ENCODE peak calls at places on chromosome 22, in four cellular contexts. B is lower leg skin, I is psoas muscle, D is bronchial epithelial cell. F is an unnamed sample.
A peak's percentile ranks its signal among the peaks of the same experiment; 100 is the strongest.

GRCh38 chr22:39808087-39808486 is 85.5 kb downstream of the ENTHD1 start:
- DNase-seq in B (no peak), I (no peak), D (peak; percentile 11), F (peak; percentile 61)

GRCh38 chr22:48651036-48651890 is 1176.4 kb downstream of the BRD1 start:
- DNase-seq in B (no peak), I (no peak), D (no peak), F (no peak)

GRCh38 chr22:21968452-21969129 is 14.0 kb downstream of the TOP3B start:
- DNase-seq in B (no peak), I (no peak), D (no peak), F (no peak)

GRCh38 chr22:40332319-40332781 is 13.9 kb upstream of the ADSL start:
- DNase-seq in B (no peak), I (no peak), D (peak; percentile 22), F (no peak)

GRCh38 chr22:49024775-49025440 is 802.8 kb downstream of the BRD1 start:
- DNase-seq in B (no peak), I (peak; percentile 46), D (no peak), F (no peak)

GRCh38 chr22:22855085-22855484 is 32.5 kb upstream of the IGLL5 start:
- DNase-seq in B (no peak), I (no peak), D (no peak), F (no peak)

GRCh38 chr22:36359172-36359973 is 28.4 kb downstream of the MYH9 start:
- DNase-seq in B (no peak), I (no peak), D (no peak), F (no peak)

GRCh38 chr22:35140879-35141745 is 75.2 kb downstream of the ISX start:
- DNase-seq in B (no peak), I (no peak), D (no peak), F (peak; percentile 17)

GRCh38 chr22:26852176-26852575 is 194.8 kb downstream of the MIAT start:
- DNase-seq in B (peak; percentile 4), I (no peak), D (no peak), F (peak; percentile 14)

GRCh38 chr22:19848298-19849224 is 6.1 kb downstream of the GNB1L start:
- DNase-seq in B (peak; percentile 16), I (peak; percentile 82), D (peak; percentile 70), F (peak; percentile 83)

DNA sequence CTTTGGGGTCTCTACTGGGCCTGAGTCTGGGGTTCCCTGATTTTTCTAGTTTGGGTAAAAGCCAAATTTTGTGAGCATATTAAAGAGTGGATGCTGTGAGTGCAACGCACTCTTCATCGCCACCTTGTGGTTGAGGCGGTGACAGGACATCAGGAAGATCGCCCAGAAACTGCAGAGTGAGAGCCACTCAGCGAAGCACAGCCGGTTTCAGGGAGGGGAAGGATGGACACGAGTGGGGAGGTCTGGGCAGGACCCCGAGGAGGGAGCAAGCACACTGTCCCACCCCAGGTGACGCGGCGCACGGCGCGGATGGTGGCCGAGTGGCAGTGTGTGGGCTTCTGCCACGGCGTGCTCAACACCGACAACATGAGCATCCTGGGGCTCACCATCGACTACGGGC is 9.1 kb downstream of the SELENOO start:
- DNase-seq in B (no peak), I (peak; percentile 84), D (peak; percentile 47), F (peak; percentile 74)
- TF ChIP-seq CTCF in B (no peak), I (peak; percentile 78), D (peak; percentile 88), F (peak; percentile 77)

GRCh38 chr22:24953294-24954113 is 988 bp downstream of the KIAA1671 start:
- DNase-seq in B (no peak), I (no peak), D (no peak), F (no peak)

GRCh38 chr22:24952837-24953293 is 349 bp downstream of the KIAA1671 start:
- DNase-seq in B (peak; percentile 38), I (peak; percentile 67), D (peak; percentile 54), F (peak; percentile 80)

GRCh38 chr22:24954114-24954463 is 1.6 kb downstream of the KIAA1671 start:
- DNase-seq in B (no peak), I (no peak), D (no peak), F (no peak)

GRCh38 chr22:24950272-24950902 is 2.1 kb upstream of the KIAA1671 start:
- DNase-seq in B (no peak), I (no peak), D (peak; percentile 70), F (peak; percentile 74)

DNA sequence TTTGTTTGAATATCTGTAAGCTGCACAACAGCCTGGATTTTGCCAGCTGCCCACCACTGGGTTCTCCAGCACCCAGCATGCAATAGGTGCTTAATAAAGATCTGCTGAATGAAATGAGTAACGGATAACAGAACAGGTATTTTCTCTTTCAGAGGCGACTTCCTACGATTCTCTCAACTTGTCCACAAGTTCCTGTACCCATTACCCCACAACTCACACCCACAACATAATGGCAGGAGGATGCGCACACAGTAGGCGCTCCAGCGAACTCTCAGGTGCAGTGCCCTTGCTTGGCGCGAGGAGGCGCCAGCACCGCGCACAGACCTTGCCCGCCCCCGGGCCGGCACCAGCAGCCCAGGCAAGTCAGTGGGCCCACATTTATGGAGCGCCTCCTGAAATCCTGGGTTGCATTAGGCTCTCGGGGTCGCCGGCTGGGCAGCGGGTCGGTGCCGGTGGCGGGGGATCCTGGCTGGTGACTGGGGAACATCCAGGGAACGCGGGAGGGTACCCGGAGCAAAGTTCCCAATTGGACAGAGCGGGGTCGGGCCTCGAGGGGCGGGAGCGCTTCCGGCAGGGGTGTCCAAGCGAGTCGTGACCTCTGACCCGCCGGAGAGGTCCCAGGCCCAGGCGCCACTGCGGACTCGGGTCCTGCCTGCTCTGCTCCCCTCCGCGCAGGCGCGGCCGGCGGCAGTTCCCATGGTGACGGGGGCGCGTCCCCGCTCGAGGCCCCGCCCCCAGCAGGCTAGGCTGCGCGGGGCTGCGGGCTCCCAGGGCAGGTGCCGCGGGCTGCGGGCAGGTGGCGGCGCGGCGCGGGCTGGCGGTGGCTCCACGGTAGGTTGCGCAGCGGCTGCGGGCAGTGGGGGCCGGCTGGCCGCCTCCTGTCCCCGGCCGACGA is at the start of gene KIAA1671:
- DNase-seq in B (peak; percentile 64), I (peak; percentile 89), D (peak; percentile 50), F (peak; percentile 84)
- TF ChIP-seq CTCF in B (no peak), I (peak; percentile 96), D (peak; percentile 99), F (peak; percentile 99)

DNA sequence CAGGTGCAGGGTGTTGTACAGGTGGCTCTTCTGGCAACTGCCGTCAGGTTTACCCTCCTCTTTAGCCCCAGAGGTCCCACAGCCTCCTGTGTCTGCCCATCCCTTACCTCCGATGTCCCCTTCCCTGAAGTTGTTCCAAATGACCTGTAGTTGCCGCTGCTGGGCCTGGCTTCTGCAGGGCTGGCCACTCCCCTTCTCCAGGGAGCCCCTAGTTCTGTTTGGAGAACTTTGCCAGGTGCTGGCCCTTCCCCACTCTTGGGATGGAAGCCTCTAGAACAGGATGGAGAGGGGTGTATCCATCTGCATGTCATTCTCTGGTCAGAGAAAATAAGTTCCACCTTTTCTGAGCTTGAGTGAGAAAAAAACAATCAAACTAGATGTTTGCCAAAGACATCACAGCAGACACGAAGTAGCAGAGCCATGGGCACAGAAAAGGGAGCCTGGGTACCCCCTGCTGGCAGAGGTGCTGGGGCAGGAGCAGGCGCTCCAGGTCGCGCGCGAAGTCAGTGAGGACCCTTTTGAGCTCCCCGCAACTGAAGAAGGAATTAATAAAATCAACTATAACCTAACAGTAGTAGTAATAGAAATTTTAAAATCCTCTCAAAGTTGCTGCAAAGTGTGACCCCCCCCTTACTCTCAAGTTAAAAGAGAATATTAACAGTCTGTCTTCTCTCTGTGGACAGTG is 20.2 kb upstream of the PARVB start:
- DNase-seq in B (no peak), I (no peak), D (no peak), F (no peak)
- TF ChIP-seq CTCF in B (no peak), I (no peak), D (peak; percentile 3), F (no peak)

GRCh38 chr22:46392137-46392844 is 56.8 kb downstream of the TRMU start:
- DNase-seq in B (no peak), I (peak; percentile 33), D (peak; percentile 28), F (no peak)

GRCh38 chr22:46391486-46392136 is 56.1 kb downstream of the TRMU start:
- DNase-seq in B (no peak), I (peak; percentile 48), D (peak; percentile 54), F (no peak)

GRCh38 chr22:46389081-46389480 is 53.6 kb downstream of the TRMU start:
- DNase-seq in B (no peak), I (no peak), D (no peak), F (no peak)

GRCh38 chr22:46390105-46390651 is 54.7 kb downstream of the TRMU start:
- DNase-seq in B (no peak), I (no peak), D (no peak), F (no peak)

DNA sequence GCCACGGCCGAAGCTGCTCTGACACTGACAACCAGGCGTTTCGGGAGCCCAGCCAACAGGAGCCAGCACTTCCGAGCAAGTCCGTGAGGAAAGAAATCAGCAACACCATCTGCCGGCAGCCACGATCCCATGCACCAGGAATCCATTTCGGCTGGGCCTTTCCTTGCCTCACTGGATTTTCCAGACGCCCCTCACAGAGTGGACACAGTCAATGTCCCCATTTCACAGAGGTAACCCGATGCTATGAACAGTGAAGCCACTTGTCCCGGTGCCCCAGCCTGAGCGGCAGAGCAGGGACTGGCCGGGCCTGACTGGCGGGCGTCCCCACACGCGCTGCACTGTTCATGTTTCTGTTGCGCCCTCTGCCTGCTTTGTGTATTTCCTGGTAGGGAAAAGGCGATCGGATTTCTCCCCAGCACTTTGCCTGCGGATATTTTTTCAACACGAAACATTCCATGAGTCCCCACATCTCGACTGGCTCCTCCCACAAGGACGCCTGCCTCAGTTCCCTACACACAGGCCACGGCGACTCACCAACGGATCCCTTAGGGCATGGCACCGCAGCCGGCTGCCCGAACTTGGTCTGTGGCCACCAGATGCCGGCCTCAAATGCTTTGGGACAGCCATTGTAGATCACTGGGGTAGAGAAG is 55.3 kb downstream of the TRMU start:
- DNase-seq in B (no peak), I (peak; percentile 88), D (peak; percentile 75), F (no peak)
- TF ChIP-seq CTCF in B (no peak), I (peak; percentile 58), D (peak; percentile 55), F (no peak)

DNA sequence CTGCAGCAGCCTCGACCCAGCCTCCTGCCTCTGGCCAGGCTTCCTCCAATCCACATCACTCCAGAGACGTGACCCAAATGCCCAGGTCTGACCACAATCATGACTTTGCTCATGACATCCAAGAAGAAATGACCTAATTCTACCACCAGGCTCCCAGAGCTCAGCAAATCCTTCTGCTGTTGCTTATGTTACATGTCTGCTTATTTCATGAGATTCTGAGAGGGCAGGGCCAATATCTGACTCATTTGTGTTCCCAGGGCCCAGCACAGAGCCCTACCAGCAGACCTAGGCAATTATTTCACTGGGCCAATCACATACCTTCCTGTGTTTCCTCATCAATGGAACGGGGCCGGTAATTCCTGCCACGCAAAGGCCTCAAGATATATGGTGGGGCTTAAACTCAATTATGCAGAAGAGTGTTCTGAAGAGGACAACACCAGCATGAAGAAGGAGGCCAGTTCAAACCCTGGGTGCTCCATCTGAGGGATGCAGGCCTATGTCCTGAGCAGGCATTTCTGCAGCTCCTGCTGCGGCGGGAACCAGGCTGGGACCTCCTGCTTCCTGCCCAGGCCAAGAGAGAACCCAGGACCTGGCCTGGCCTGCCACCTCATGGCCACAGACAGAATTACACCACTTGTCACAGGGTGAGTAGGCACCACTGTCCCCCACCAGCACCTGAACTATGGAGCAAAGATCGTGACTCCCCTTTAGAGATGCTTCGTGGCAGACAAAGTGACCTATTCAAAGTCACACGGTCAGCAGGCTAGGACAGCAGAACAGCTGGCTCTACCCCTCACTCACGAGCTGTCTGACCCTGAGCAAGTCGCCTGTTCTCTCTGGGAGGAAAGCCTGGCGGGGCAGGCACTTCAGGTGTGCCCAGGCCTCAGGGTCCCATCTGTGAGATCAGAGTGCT is 5.8 kb downstream of the CENPM start:
- DNase-seq in B (peak; percentile 81), I (peak; percentile 91), D (peak; percentile 79), F (peak; percentile 78)
- TF ChIP-seq CTCF in B (no peak), I (peak; percentile 97), D (peak; percentile 90), F (peak; percentile 95)